ENCODE peak calls at places on chromosomes 4 and X, in six cellular contexts. One of them, this sample, is unnamed.
A peak's percentile ranks its signal among the peaks of the same experiment; 100 is the strongest.

GRCh38 chr4:147368948-147369347 is 111.9 kb upstream of the EDNRA start:
- DNase-seq in MCF 10A: no peak
- DNase-seq in H9: no peak
- DNase-seq in GM12892: no peak
- DNase-seq in activated CD4-positive, CD25-positive, alpha-beta regulatory T cell treated with anti-CD3 and anti-CD28 coated beads, Interleukin-2, amount 50 U/mL, for 72 hours: no peak
- DNase-seq in mesendoderm: no peak
- DNase-seq in this sample: no peak

GRCh38 chr4:147840846-147841732 is 109.2 kb downstream of the ARHGAP10 start:
- DNase-seq in mesendoderm: no peak
- DNase-seq in activated CD4-positive, CD25-positive, alpha-beta regulatory T cell treated with anti-CD3 and anti-CD28 coated beads, Interleukin-2, amount 50 U/mL, for 72 hours: no peak
- DNase-seq in H9: no peak
- DNase-seq in GM12892: no peak
- DNase-seq in MCF 10A: no peak
- DNase-seq in this sample: peak; percentile 55

GRCh38 chr4:156194896-156195295 is 241.2 kb upstream of the CTSO start:
- DNase-seq in mesendoderm: no peak
- DNase-seq in H9: no peak
- DNase-seq in activated CD4-positive, CD25-positive, alpha-beta regulatory T cell treated with anti-CD3 and anti-CD28 coated beads, Interleukin-2, amount 50 U/mL, for 72 hours: no peak
- DNase-seq in MCF 10A: peak; percentile 13
- DNase-seq in GM12892: no peak
- DNase-seq in this sample: no peak

GRCh38 chr4:152605641-152606304 is 69.9 kb upstream of the FBXW7 start:
- DNase-seq in GM12892: no peak
- DNase-seq in mesendoderm: peak; percentile 94
- DNase-seq in activated CD4-positive, CD25-positive, alpha-beta regulatory T cell treated with anti-CD3 and anti-CD28 coated beads, Interleukin-2, amount 50 U/mL, for 72 hours: no peak
- DNase-seq in MCF 10A: no peak
- DNase-seq in H9: no peak
- DNase-seq in this sample: peak; percentile 61

GRCh38 chr4:168711197-168712120 is 214.6 kb downstream of the PALLD start:
- DNase-seq in activated CD4-positive, CD25-positive, alpha-beta regulatory T cell treated with anti-CD3 and anti-CD28 coated beads, Interleukin-2, amount 50 U/mL, for 72 hours: no peak
- DNase-seq in MCF 10A: peak; percentile 66
- DNase-seq in GM12892: no peak
- DNase-seq in H9: no peak
- DNase-seq in mesendoderm: no peak
- DNase-seq in this sample: peak; percentile 84

GRCh38 chr4:1530356-1530755 is 124.1 kb upstream of the NKX1-1 start:
- DNase-seq in MCF 10A: no peak
- DNase-seq in H9: no peak
- DNase-seq in GM12892: no peak
- DNase-seq in activated CD4-positive, CD25-positive, alpha-beta regulatory T cell treated with anti-CD3 and anti-CD28 coated beads, Interleukin-2, amount 50 U/mL, for 72 hours: no peak
- DNase-seq in mesendoderm: no peak
- DNase-seq in this sample: no peak

GRCh38 chr4:131644619-131645018 is 1504.5 kb upstream of the PCDH10 start:
- DNase-seq in H9: peak; percentile 76
- DNase-seq in mesendoderm: peak; percentile 88
- DNase-seq in activated CD4-positive, CD25-positive, alpha-beta regulatory T cell treated with anti-CD3 and anti-CD28 coated beads, Interleukin-2, amount 50 U/mL, for 72 hours: no peak
- DNase-seq in MCF 10A: peak; percentile 50
- DNase-seq in GM12892: no peak
- DNase-seq in this sample: peak; percentile 61

GRCh38 chrX:10157032-10157341 is 212 bp downstream of the CLCN4 start:
- DNase-seq in MCF 10A: no peak
- DNase-seq in activated CD4-positive, CD25-positive, alpha-beta regulatory T cell treated with anti-CD3 and anti-CD28 coated beads, Interleukin-2, amount 50 U/mL, for 72 hours: no peak
- DNase-seq in GM12892: no peak
- DNase-seq in mesendoderm: no peak
- DNase-seq in H9: no peak
- DNase-seq in this sample: no peak

GRCh38 chr4:87391783-87392054 is 731 bp upstream of the HSD17B11 start:
- DNase-seq in H9: no peak
- DNase-seq in MCF 10A: no peak
- DNase-seq in mesendoderm: no peak
- DNase-seq in GM12892: no peak
- DNase-seq in activated CD4-positive, CD25-positive, alpha-beta regulatory T cell treated with anti-CD3 and anti-CD28 coated beads, Interleukin-2, amount 50 U/mL, for 72 hours: no peak
- DNase-seq in this sample: no peak

GRCh38 chrX:68895339-68896250 is 66.8 kb downstream of the EFNB1 start:
- DNase-seq in H9: no peak
- DNase-seq in GM12892: no peak
- DNase-seq in mesendoderm: peak; percentile 53
- DNase-seq in activated CD4-positive, CD25-positive, alpha-beta regulatory T cell treated with anti-CD3 and anti-CD28 coated beads, Interleukin-2, amount 50 U/mL, for 72 hours: no peak
- DNase-seq in MCF 10A: peak; percentile 68
- DNase-seq in this sample: peak; percentile 66

GRCh38 chr4:177267911-177268310 is 41.8 kb upstream of the NEIL3 start:
- DNase-seq in GM12892: no peak
- DNase-seq in H9: no peak
- DNase-seq in mesendoderm: no peak
- DNase-seq in MCF 10A: no peak
- DNase-seq in activated CD4-positive, CD25-positive, alpha-beta regulatory T cell treated with anti-CD3 and anti-CD28 coated beads, Interleukin-2, amount 50 U/mL, for 72 hours: no peak
- DNase-seq in this sample: no peak

GRCh38 chr4:176561368-176561767 is 231.4 kb downstream of the VEGFC start:
- DNase-seq in H9: no peak
- DNase-seq in GM12892: no peak
- DNase-seq in mesendoderm: no peak
- DNase-seq in activated CD4-positive, CD25-positive, alpha-beta regulatory T cell treated with anti-CD3 and anti-CD28 coated beads, Interleukin-2, amount 50 U/mL, for 72 hours: no peak
- DNase-seq in MCF 10A: no peak
- DNase-seq in this sample: no peak

GRCh38 chrX:65596270-65596669 is 61.7 kb upstream of the LAS1L start:
- DNase-seq in MCF 10A: peak; percentile 68
- DNase-seq in mesendoderm: peak; percentile 50
- DNase-seq in activated CD4-positive, CD25-positive, alpha-beta regulatory T cell treated with anti-CD3 and anti-CD28 coated beads, Interleukin-2, amount 50 U/mL, for 72 hours: peak; percentile 35
- DNase-seq in H9: no peak
- DNase-seq in GM12892: no peak
- DNase-seq in this sample: peak; percentile 54